ENCODE peak calls at places on chromosomes 5 and 9, in ten cellular contexts. I, F, M, R, Z, N, E, Y, V and D are unnamed samples.
A peak's percentile ranks its signal among the peaks of the same experiment; 100 is the strongest.

GRCh38 chr9:35044071-35044470 is 28.4 kb downstream of the VCP start:
- DNase-seq in E (no peak), Y (no peak), Z (no peak), V (no peak), I (no peak), N (no peak), M (peak; percentile 43), R (peak; percentile 14), F (no peak), D (no peak)

GRCh38 chr5:145867806-145868205 is 5.0 kb downstream of the GRXCR2 start:
- DNase-seq in R (no peak), Z (no peak), Y (no peak), M (no peak), E (no peak), F (no peak), I (no peak), N (no peak), V (no peak), D (no peak)

GRCh38 chr9:118829334-118829733 is 539.9 kb downstream of the BRINP1 start:
- DNase-seq in F (no peak), Z (no peak), M (peak; percentile 18), I (no peak), V (peak; percentile 25), E (peak; percentile 59), Y (no peak), R (peak; percentile 34), N (no peak), D (peak; percentile 30)

GRCh38 chr5:171577940-171578856 is 158.8 kb downstream of the FGF18 start:
- DNase-seq in I (no peak), M (no peak), F (no peak), R (peak; percentile 83), V (no peak), Y (no peak), N (no peak), E (no peak), Z (no peak), D (no peak)

GRCh38 chr5:82100303-82101077 is 128.7 kb downstream of the ATG10 start:
- DNase-seq in V (no peak), Y (no peak), E (peak; percentile 1), R (no peak), Z (no peak), F (peak; percentile 23), M (peak; percentile 1), N (no peak), I (no peak), D (no peak)

GRCh38 chr5:176817864-176818377 is 7.6 kb downstream of the UNC5A start:
- DNase-seq in E (peak; percentile 49), R (peak; percentile 95), F (no peak), M (peak; percentile 38), I (peak; percentile 59), Y (peak; percentile 59), N (peak; percentile 69), Z (no peak), V (no peak), D (peak; percentile 64)

GRCh38 chr9:135536166-135536565 is 9.8 kb upstream of the OBP2A start:
- DNase-seq in R (no peak), N (peak; percentile 72), Z (no peak), I (no peak), V (no peak), E (peak; percentile 48), M (peak; percentile 25), Y (no peak), F (no peak), D (peak; percentile 58)

GRCh38 chr9:71685394-71685793 is 82.9 kb downstream of the CEMIP2 start:
- DNase-seq in N (peak; percentile 48), R (no peak), I (peak; percentile 25), V (no peak), F (peak; percentile 42), Z (no peak), M (no peak), E (no peak), Y (no peak), D (no peak)